ENCODE peak calls at places on chromosomes 16 and 17, in four cellular contexts. U, X, D and I are unnamed samples.

GRCh38 chr16:27576729-27577128 is 26.8 kb downstream of the KATNIP start:
- DNase-seq in X (no peak), U (no peak), D (no peak), I (no peak)

GRCh38 chr17:80422981-80423380 is 8.0 kb downstream of the ENDOV start:
- DNase-seq in D (no peak), X (no peak), U (no peak), I (no peak)

GRCh38 chr16:2205967-2206313 is 686 bp downstream of the MLST8 start:
- DNase-seq in D (no peak), X (no peak), U (no peak), I (no peak)

GRCh38 chr17:7315570-7316243 is 547 bp upstream of the GPS2 start:
- DNase-seq in X (no peak), D (no peak), U (no peak), I (no peak)

GRCh38 chr16:66007717-66008116 is 358.8 kb upstream of the CDH5 start:
- DNase-seq in U (no peak), X (peak; percentile 72), D (no peak), I (no peak)

GRCh38 chr16:22672830-22673210 is 141.1 kb upstream of the HS3ST2 start:
- DNase-seq in X (no peak), D (peak; percentile 43), U (no peak), I (no peak)

GRCh38 chr16:21994856-21995465 is 6.0 kb downstream of the PDZD9 start:
- DNase-seq in U (no peak), X (no peak), D (no peak), I (no peak)

GRCh38 chr16:52569701-52570100 is 22.8 kb upstream of the TOX3 start:
- DNase-seq in X (no peak), U (no peak), D (no peak), I (no peak)

GRCh38 chr17:51590071-51590470 is 329.7 kb downstream of the UTP18 start:
- DNase-seq in U (no peak), D (no peak), X (no peak), I (no peak)

GRCh38 chr16:46789075-46789474 is 40.9 kb upstream of the MYLK3 start:
- DNase-seq in U (no peak), X (no peak), D (no peak), I (no peak)

GRCh38 chr17:42422958-42423712 is at the start of gene CAVIN1:
- DNase-seq in X (peak; percentile 100), D (no peak), U (no peak), I (no peak)

GRCh38 chr17:78432929-78433727 is 54.7 kb downstream of the PGS1 start:
- DNase-seq in D (no peak), U (no peak), X (no peak), I (no peak)

GRCh38 chr16:12162151-12162559 is 185.6 kb downstream of the SNX29 start:
- DNase-seq in U (no peak), D (no peak), X (no peak), I (no peak)

GRCh38 chr17:75773808-75774470 is 8.9 kb upstream of the GALK1 start:
- DNase-seq in U (no peak), D (no peak), X (no peak), I (no peak)

GRCh38 chr16:75289189-75289588 is 37.8 kb upstream of the BCAR1 start:
- DNase-seq in X (peak; percentile 58), D (no peak), U (no peak), I (no peak)

GRCh38 chr17:73840829-73841228 is 196.6 kb upstream of the SDK2 start:
- DNase-seq in U (no peak), X (no peak), D (no peak), I (no peak)

GRCh38 chr16:77335652-77336234 is 99.1 kb downstream of the ADAMTS18 start:
- DNase-seq in D (no peak), U (no peak), X (no peak), I (no peak)